ENCODE peak calls at places on chromosomes 6 and 20, in seven cellular contexts. One of them, this sample, is unnamed.
A peak's percentile ranks its signal among the peaks of the same experiment; 100 is the strongest.

GRCh38 chr6:30359276-30359675 is 14.3 kb downstream of the RPP21 start:
- DNase-seq in HCT116: no peak
- DNase-seq in SK-N-SH: no peak
- DNase-seq in K562: no peak
- DNase-seq in GM12878: no peak
- DNase-seq in HepG2: no peak
- DNase-seq in H1: no peak
- DNase-seq in this sample: no peak

GRCh38 chr20:14853079-14853478 is 515.7 kb upstream of the FLRT3 start:
- DNase-seq in HCT116: no peak
- DNase-seq in SK-N-SH: no peak
- DNase-seq in K562: no peak
- DNase-seq in GM12878: peak; percentile 71
- DNase-seq in HepG2: no peak
- DNase-seq in H1: no peak
- DNase-seq in this sample: no peak

GRCh38 chr20:57701651-57702050 is 8.2 kb downstream of the PMEPA1 start:
- DNase-seq in HCT116: no peak
- DNase-seq in SK-N-SH: no peak
- DNase-seq in K562: no peak
- DNase-seq in GM12878: no peak
- DNase-seq in HepG2: no peak
- DNase-seq in H1: no peak
- DNase-seq in this sample: no peak

GRCh38 chr6:34061348-34061747 is 84.5 kb downstream of the GRM4 start:
- DNase-seq in HCT116: no peak
- DNase-seq in SK-N-SH: no peak
- DNase-seq in K562: no peak
- DNase-seq in GM12878: no peak
- DNase-seq in HepG2: no peak
- DNase-seq in H1: no peak
- DNase-seq in this sample: no peak

GRCh38 chr6:34240329-34241248 is 3.9 kb downstream of the HMGA1 start:
- DNase-seq in HCT116: no peak
- DNase-seq in SK-N-SH: no peak
- DNase-seq in K562: peak; percentile 20
- DNase-seq in GM12878: no peak
- DNase-seq in HepG2: no peak
- DNase-seq in H1: no peak
- DNase-seq in this sample: no peak

GRCh38 chr6:23420659-23421350 is 705.2 kb upstream of the NRSN1 start:
- DNase-seq in HCT116: no peak
- DNase-seq in SK-N-SH: no peak
- DNase-seq in K562: no peak
- DNase-seq in GM12878: no peak
- DNase-seq in HepG2: no peak
- DNase-seq in H1: no peak
- DNase-seq in this sample: no peak

GRCh38 chr6:128068110-128068460 is 167.2 kb upstream of the THEMIS start:
- DNase-seq in HCT116: no peak
- DNase-seq in SK-N-SH: no peak
- DNase-seq in K562: no peak
- DNase-seq in GM12878: no peak
- DNase-seq in HepG2: peak; percentile 32
- DNase-seq in H1: no peak
- DNase-seq in this sample: no peak

GRCh38 chr20:7264137-7264536 is 496.7 kb downstream of the BMP2 start:
- DNase-seq in HCT116: no peak
- DNase-seq in SK-N-SH: no peak
- DNase-seq in K562: no peak
- DNase-seq in GM12878: no peak
- DNase-seq in HepG2: no peak
- DNase-seq in H1: no peak
- DNase-seq in this sample: no peak

GRCh38 chr6:130604869-130605401 is 222.3 kb upstream of the SMLR1 start:
- DNase-seq in HCT116: no peak
- DNase-seq in SK-N-SH: no peak
- DNase-seq in K562: no peak
- DNase-seq in GM12878: no peak
- DNase-seq in HepG2: no peak
- DNase-seq in H1: no peak
- DNase-seq in this sample: no peak

GRCh38 chr6:170269873-170270541 is 20.9 kb downstream of the DLL1 start:
- DNase-seq in HCT116: no peak
- DNase-seq in SK-N-SH: no peak
- DNase-seq in K562: no peak
- DNase-seq in GM12878: no peak
- DNase-seq in HepG2: no peak
- DNase-seq in H1: no peak
- DNase-seq in this sample: no peak

GRCh38 chr20:62953167-62953838 is 794 bp downstream of the SLC17A9 start:
- DNase-seq in HCT116: no peak
- DNase-seq in SK-N-SH: no peak
- DNase-seq in K562: no peak
- DNase-seq in GM12878: no peak
- DNase-seq in HepG2: no peak
- DNase-seq in H1: peak; percentile 68
- DNase-seq in this sample: no peak

GRCh38 chr20:48194578-48194977 is 409.3 kb upstream of the SULF2 start:
- DNase-seq in HCT116: no peak
- DNase-seq in SK-N-SH: peak; percentile 43
- DNase-seq in K562: no peak
- DNase-seq in GM12878: no peak
- DNase-seq in HepG2: no peak
- DNase-seq in H1: no peak
- DNase-seq in this sample: no peak

GRCh38 chr6:3788408-3789017 is 37.0 kb upstream of the PXDC1 start:
- DNase-seq in HCT116: no peak
- DNase-seq in SK-N-SH: no peak
- DNase-seq in K562: no peak
- DNase-seq in GM12878: no peak
- DNase-seq in HepG2: peak; percentile 79
- DNase-seq in H1: no peak
- DNase-seq in this sample: no peak
- TF ChIP-seq JUND in HCT116: no peak
- TF ChIP-seq JUND in SK-N-SH: no peak
- TF ChIP-seq JUND in K562: no peak
- TF ChIP-seq JUND in GM12878: no peak
- TF ChIP-seq JUND in HepG2: no peak
- TF ChIP-seq JUND in H1: no peak
- TF ChIP-seq JUND in this sample: no peak

DNA sequence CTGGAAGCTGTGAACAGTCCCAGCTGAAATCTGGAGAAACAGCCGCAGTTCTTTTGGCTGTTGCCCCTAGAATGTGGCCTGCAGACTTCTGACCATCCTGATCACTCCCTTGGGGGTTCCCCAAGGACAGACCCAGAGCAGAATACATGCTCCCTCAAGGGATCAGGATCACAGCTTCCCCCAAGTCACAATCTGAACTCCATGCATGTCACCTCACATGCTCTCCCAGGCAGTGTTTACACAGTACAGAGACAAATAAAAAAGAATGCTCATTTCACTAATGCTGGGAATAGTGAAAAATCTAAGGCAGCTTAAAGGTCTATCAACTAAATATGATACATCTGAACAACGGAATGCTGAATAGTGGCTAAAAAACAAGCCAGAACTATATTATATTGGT is 20.5 kb downstream of the SPAG4 start:
- DNase-seq in HCT116: no peak
- DNase-seq in SK-N-SH: no peak
- DNase-seq in K562: no peak
- DNase-seq in GM12878: no peak
- DNase-seq in HepG2: peak; percentile 65
- DNase-seq in H1: peak; percentile 35
- DNase-seq in this sample: no peak
- TF ChIP-seq JUND in HCT116: no peak
- TF ChIP-seq JUND in SK-N-SH: no peak
- TF ChIP-seq JUND in K562: no peak
- TF ChIP-seq JUND in GM12878: no peak
- TF ChIP-seq JUND in HepG2: no peak
- TF ChIP-seq JUND in H1: no peak
- TF ChIP-seq JUND in this sample: no peak

GRCh38 chr6:137680678-137681346 is 186.2 kb upstream of the TNFAIP3 start:
- DNase-seq in HCT116: no peak
- DNase-seq in SK-N-SH: no peak
- DNase-seq in K562: no peak
- DNase-seq in GM12878: no peak
- DNase-seq in HepG2: no peak
- DNase-seq in H1: no peak
- DNase-seq in this sample: no peak
- TF ChIP-seq JUND in HCT116: no peak
- TF ChIP-seq JUND in SK-N-SH: no peak
- TF ChIP-seq JUND in K562: no peak
- TF ChIP-seq JUND in GM12878: no peak
- TF ChIP-seq JUND in HepG2: no peak
- TF ChIP-seq JUND in H1: no peak
- TF ChIP-seq JUND in this sample: no peak

GRCh38 chr6:24581084-24581669 is 64.8 kb downstream of the KIAA0319 start:
- DNase-seq in HCT116: peak; percentile 64
- DNase-seq in SK-N-SH: peak; percentile 57
- DNase-seq in K562: peak; percentile 64
- DNase-seq in GM12878: no peak
- DNase-seq in HepG2: peak; percentile 76
- DNase-seq in H1: peak; percentile 88
- DNase-seq in this sample: peak; percentile 24
- TF ChIP-seq JUND in HCT116: no peak
- TF ChIP-seq JUND in SK-N-SH: no peak
- TF ChIP-seq JUND in K562: no peak
- TF ChIP-seq JUND in GM12878: no peak
- TF ChIP-seq JUND in HepG2: no peak
- TF ChIP-seq JUND in H1: no peak
- TF ChIP-seq JUND in this sample: no peak

DNA sequence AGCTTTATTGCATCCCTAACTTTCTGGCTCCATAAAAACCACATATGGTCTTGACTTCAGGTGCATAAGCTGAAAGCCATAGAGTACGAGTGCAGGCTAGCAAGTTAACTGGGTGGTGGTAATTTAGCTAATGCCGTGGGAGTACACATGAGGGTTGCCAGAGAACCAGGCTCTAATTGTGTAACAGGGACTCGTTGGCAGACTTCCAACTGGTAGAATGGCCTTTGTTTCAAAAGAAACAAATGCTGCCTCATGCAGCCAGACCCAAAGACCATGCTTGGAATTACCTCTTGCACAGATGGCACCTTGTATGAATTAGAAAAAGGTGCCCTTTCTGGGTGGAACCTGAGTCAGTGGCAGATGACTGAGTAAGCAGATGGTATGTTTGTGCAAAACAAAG is 73.2 kb downstream of the LY86 start:
- DNase-seq in HCT116: no peak
- DNase-seq in SK-N-SH: peak; percentile 36
- DNase-seq in K562: no peak
- DNase-seq in GM12878: no peak
- DNase-seq in HepG2: peak; percentile 56
- DNase-seq in H1: no peak
- DNase-seq in this sample: no peak
- TF ChIP-seq JUND in HCT116: no peak
- TF ChIP-seq JUND in SK-N-SH: no peak
- TF ChIP-seq JUND in K562: no peak
- TF ChIP-seq JUND in GM12878: no peak
- TF ChIP-seq JUND in HepG2: no peak
- TF ChIP-seq JUND in H1: no peak
- TF ChIP-seq JUND in this sample: no peak

GRCh38 chr20:24032412-24032898 is 43.9 kb upstream of the GGTLC1 start:
- DNase-seq in HCT116: no peak
- DNase-seq in SK-N-SH: no peak
- DNase-seq in K562: no peak
- DNase-seq in GM12878: no peak
- DNase-seq in HepG2: no peak
- DNase-seq in H1: no peak
- DNase-seq in this sample: no peak

GRCh38 chr20:24033151-24033550 is 44.6 kb upstream of the GGTLC1 start:
- DNase-seq in HCT116: no peak
- DNase-seq in SK-N-SH: no peak
- DNase-seq in K562: no peak
- DNase-seq in GM12878: no peak
- DNase-seq in HepG2: no peak
- DNase-seq in H1: no peak
- DNase-seq in this sample: no peak

DNA sequence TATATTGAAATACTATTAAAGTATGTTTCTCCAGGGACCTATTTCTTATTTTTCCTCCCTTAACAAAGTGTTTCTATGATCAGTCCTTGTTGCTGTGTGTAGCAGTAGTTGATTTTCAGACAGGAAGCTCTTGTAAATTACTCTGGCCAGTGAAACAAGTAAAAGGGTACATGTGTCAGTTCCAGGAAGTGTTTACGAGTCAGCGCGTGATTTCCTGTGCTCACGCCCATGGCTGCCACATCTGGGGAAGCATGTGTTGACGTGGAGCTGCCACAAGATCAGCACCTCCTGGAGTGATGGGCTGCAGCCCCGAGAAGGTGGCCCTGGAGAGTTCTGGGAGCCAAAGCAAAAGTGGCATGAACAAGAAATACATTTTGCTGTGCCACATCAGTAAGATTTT is 38.6 kb upstream of the GGTLC1 start:
- DNase-seq in HCT116: no peak
- DNase-seq in SK-N-SH: no peak
- DNase-seq in K562: no peak
- DNase-seq in GM12878: peak; percentile 2
- DNase-seq in HepG2: no peak
- DNase-seq in H1: no peak
- DNase-seq in this sample: no peak
- TF ChIP-seq JUND in HCT116: no peak
- TF ChIP-seq JUND in SK-N-SH: no peak
- TF ChIP-seq JUND in K562: no peak
- TF ChIP-seq JUND in GM12878: no peak
- TF ChIP-seq JUND in HepG2: no peak
- TF ChIP-seq JUND in H1: no peak
- TF ChIP-seq JUND in this sample: no peak

GRCh38 chr6:138647006-138647405 is 126.6 kb upstream of the CCDC28A start:
- DNase-seq in HCT116: no peak
- DNase-seq in SK-N-SH: no peak
- DNase-seq in K562: no peak
- DNase-seq in GM12878: no peak
- DNase-seq in HepG2: no peak
- DNase-seq in H1: no peak
- DNase-seq in this sample: no peak
- TF ChIP-seq JUND in HCT116: no peak
- TF ChIP-seq JUND in SK-N-SH: no peak
- TF ChIP-seq JUND in K562: no peak
- TF ChIP-seq JUND in GM12878: no peak
- TF ChIP-seq JUND in HepG2: no peak
- TF ChIP-seq JUND in H1: no peak
- TF ChIP-seq JUND in this sample: no peak

DNA sequence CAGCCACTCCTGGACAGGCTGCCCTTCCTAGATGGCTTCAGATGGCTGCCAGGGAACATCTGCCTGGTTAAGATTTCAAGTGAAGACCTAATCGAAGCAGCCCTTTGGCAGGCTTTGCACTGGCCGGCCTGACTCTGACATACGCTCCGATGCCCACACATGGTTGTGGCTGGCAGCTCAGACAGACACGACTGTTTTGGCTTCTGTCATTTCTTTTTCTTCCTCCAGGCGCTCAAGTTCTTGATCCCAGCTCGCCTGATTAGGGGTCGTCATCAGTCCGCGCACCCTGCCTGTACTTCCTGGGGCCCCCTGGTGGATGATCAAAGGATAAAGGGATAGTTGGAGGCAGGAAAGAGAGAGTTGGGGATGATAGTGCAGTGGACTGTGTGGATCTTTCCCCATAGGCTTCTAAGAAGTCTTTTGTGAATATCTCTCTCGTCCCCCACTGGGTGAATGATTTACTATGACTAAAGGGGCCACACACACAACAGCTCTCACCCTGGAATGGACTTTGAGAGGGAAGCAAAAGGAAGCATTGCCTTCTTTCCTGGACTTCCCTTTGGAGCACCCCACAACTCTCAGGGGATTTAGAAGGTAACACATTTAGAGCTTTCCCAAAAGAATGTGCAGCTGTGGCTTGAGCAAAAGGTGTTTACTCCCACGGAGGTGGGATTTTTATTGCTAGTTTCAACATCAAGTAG is 21.4 kb upstream of the TRAM2 start:
- DNase-seq in HCT116: peak; percentile 69
- DNase-seq in SK-N-SH: peak; percentile 74
- DNase-seq in K562: peak; percentile 89
- DNase-seq in GM12878: no peak
- DNase-seq in HepG2: peak; percentile 100
- DNase-seq in H1: peak; percentile 87
- DNase-seq in this sample: no peak
- TF ChIP-seq JUND in HCT116: no peak
- TF ChIP-seq JUND in SK-N-SH: no peak
- TF ChIP-seq JUND in K562: peak; percentile 43
- TF ChIP-seq JUND in GM12878: no peak
- TF ChIP-seq JUND in HepG2: no peak
- TF ChIP-seq JUND in H1: peak; percentile 37
- TF ChIP-seq JUND in this sample: no peak

This sample was measured in T47D.